ENCODE peak calls at places on chromosomes 13 and 19, in six cellular contexts. L is NAMALWA, I is NCI-H510A treated with DMSO at 0.1 percent for 48 hours, D is heart left ventricle, A is breast epithelium, Z is HFF-Myc. Q is an unnamed sample.

GRCh38 chr19:16386619-16387240 is 62.1 kb downstream of the KLF2 start:
- DNase-seq in A (no peak), I (peak; percentile 17), Z (peak; percentile 25), D (no peak), L (peak; percentile 79), Q (peak; percentile 67)

GRCh38 chr13:34391071-34391470 is 551.0 kb upstream of the NBEA start:
- DNase-seq in D (no peak), L (no peak), Z (peak; percentile 39), A (no peak), I (no peak), Q (no peak)

GRCh38 chr19:10226376-10227214 is 4.5 kb downstream of the S1PR2 start:
- DNase-seq in D (peak; percentile 65), Z (peak; percentile 93), A (peak; percentile 54), L (no peak), I (no peak), Q (no peak)

GRCh38 chr19:7676854-7677253 is at the start of gene MCEMP1:
- DNase-seq in Z (no peak), A (no peak), I (no peak), D (no peak), L (no peak), Q (no peak)

GRCh38 chr19:42497492-42498226 is 30.6 kb downstream of the CEACAM1 start:
- DNase-seq in D (no peak), Z (no peak), I (no peak), A (no peak), L (peak; percentile 63), Q (no peak)

GRCh38 chr13:80131204-80131603 is 209.7 kb downstream of the SPRY2 start:
- DNase-seq in Z (no peak), A (no peak), I (peak; percentile 12), L (no peak), D (peak; percentile 82), Q (peak; percentile 71)

GRCh38 chr13:27130223-27131015 is 41.2 kb downstream of the USP12 start:
- DNase-seq in D (no peak), A (no peak), Z (no peak), I (no peak), L (no peak), Q (no peak)

GRCh38 chr13:24802074-24802473 is 38.1 kb downstream of the RNF17 start:
- DNase-seq in L (no peak), A (no peak), Z (no peak), I (no peak), D (no peak), Q (no peak)

GRCh38 chr19:40621966-40622772 is 21.0 kb downstream of the LTBP4 start:
- DNase-seq in A (no peak), I (no peak), Z (no peak), D (no peak), L (no peak), Q (no peak)

GRCh38 chr19:50333737-50334617 is 4.8 kb upstream of the KCNC3 start:
- DNase-seq in Z (no peak), I (peak; percentile 89), A (peak; percentile 74), L (no peak), D (peak; percentile 79), Q (peak; percentile 90)

GRCh38 chr19:13748169-13748884 is 16.0 kb upstream of the MRI1 start:
- DNase-seq in A (no peak), L (no peak), I (peak; percentile 57), D (no peak), Z (no peak), Q (no peak)

GRCh38 chr13:114043421-114044053 is 69.7 kb upstream of the C13orf46 start:
- DNase-seq in D (peak; percentile 51), I (no peak), Z (peak; percentile 79), L (peak; percentile 73), A (no peak), Q (peak; percentile 24)

GRCh38 chr13:43805681-43806128 is 18.9 kb upstream of the ENOX1 start:
- DNase-seq in L (no peak), D (no peak), A (no peak), Z (no peak), I (no peak), Q (no peak)

Q was measured in cerebellum.